ENCODE peak calls at places on chromosomes 6 and 20, in six cellular contexts. Q is stomach, L is fibroblast of lung, D is brain microvascular endothelial cell, K is astrocyte of the spinal cord, E is NCI-H1694 treated with DMSO at 0.1 percent for 48 hours. F is an unnamed sample.

GRCh38 chr20:48416002-48416401 is 411.8 kb downstream of the PREX1 start:
- DNase-seq in E (no peak), D (no peak), Q (no peak), L (no peak), K (no peak), F (no peak)

GRCh38 chr6:139762587-139763031 is 388.2 kb upstream of the CITED2 start:
- DNase-seq in K (no peak), E (no peak), Q (no peak), L (peak), D (no peak), F (no peak)

GRCh38 chr6:149933461-149933860 is 8.4 kb upstream of the ULBP2 start:
- DNase-seq in K (no peak), E (no peak), Q (no peak), D (no peak), L (no peak), F (no peak)

GRCh38 chr6:45929421-45930361 is 86.0 kb downstream of the CLIC5 start:
- DNase-seq in K (no peak), L (no peak), D (no peak), Q (no peak), E (no peak), F (no peak)

GRCh38 chr6:136720045-136720760 is 72.1 kb downstream of the MAP3K5 start:
- DNase-seq in E (no peak), K (no peak), Q (no peak), L (no peak), D (no peak), F (no peak)

GRCh38 chr6:101102702-101103101 is 221.6 kb upstream of the ASCC3 start:
- DNase-seq in Q (no peak), L (no peak), K (no peak), D (no peak), E (no peak), F (no peak)

GRCh38 chr6:123830110-123830509 is 26.4 kb downstream of the NKAIN2 start:
- DNase-seq in Q (no peak), E (no peak), L (no peak), K (no peak), D (no peak), F (no peak)

GRCh38 chr6:149888659-149889058 is 9.3 kb downstream of the RAET1E start:
- DNase-seq in L (peak), D (no peak), E (no peak), Q (no peak), K (no peak), F (no peak)

GRCh38 chr6:45289751-45290514 is 38.2 kb upstream of the RUNX2 start:
- DNase-seq in D (no peak), K (no peak), Q (no peak), L (no peak), E (no peak), F (no peak)

GRCh38 chr6:69416739-69417138 is 380.1 kb downstream of the LMBRD1 start:
- DNase-seq in L (peak), Q (no peak), K (peak), D (peak), E (peak), F (no peak)

GRCh38 chr6:55953384-55953783 is 78.0 kb upstream of the BMP5 start:
- DNase-seq in Q (no peak), L (peak), E (peak), K (peak), D (peak), F (peak)

GRCh38 chr6:118743744-118744143 is 92.4 kb upstream of the CEP85L start:
- DNase-seq in D (no peak), Q (no peak), L (peak), E (peak), K (peak), F (no peak)

GRCh38 chr6:153214439-153214838 is 83.4 kb upstream of the RGS17 start:
- DNase-seq in D (no peak), L (no peak), K (no peak), E (no peak), Q (no peak), F (no peak)

GRCh38 chr20:49853640-49854039 is 41.0 kb downstream of the SLC9A8 start:
- DNase-seq in E (no peak), D (peak), Q (no peak), L (peak), K (peak), F (peak)

GRCh38 chr6:34239240-34239825 is 2.7 kb downstream of the HMGA1 start:
- DNase-seq in D (no peak), Q (no peak), K (no peak), E (no peak), L (no peak), F (no peak)

GRCh38 chr6:167471548-167471930 is 146.7 kb downstream of the TTLL2 start:
- DNase-seq in K (no peak), Q (no peak), D (no peak), L (no peak), E (no peak), F (no peak)

GRCh38 chr20:37295001-37295400 is 5.5 kb downstream of the MANBAL start:
- DNase-seq in D (peak), K (peak), E (no peak), Q (no peak), L (peak), F (peak)

GRCh38 chr6:110492584-110492983 is 16.2 kb upstream of the SLC22A16 start:
- DNase-seq in E (no peak), Q (no peak), K (no peak), D (no peak), L (no peak), F (no peak)

GRCh38 chr6:142856857-142857608 is 87.9 kb downstream of the HIVEP2 start:
- DNase-seq in K (no peak), D (no peak), Q (no peak), L (no peak), E (no peak), F (no peak)

GRCh38 chr20:31923388-31924271 is 28.2 kb downstream of the PDRG1 start:
- DNase-seq in D (no peak), L (no peak), K (no peak), Q (no peak), E (peak), F (no peak)

GRCh38 chr6:73481969-73482368 is 20.4 kb downstream of the MTO1 start:
- DNase-seq in E (no peak), K (no peak), D (no peak), L (no peak), Q (no peak), F (no peak)

GRCh38 chr20:7828437-7828836 is 111.8 kb downstream of the HAO1 start:
- DNase-seq in K (no peak), L (peak), E (no peak), Q (no peak), D (no peak), F (no peak)

GRCh38 chr20:61125076-61125475 is 127.0 kb upstream of the CDH4 start:
- DNase-seq in E (no peak), K (no peak), L (no peak), Q (no peak), D (no peak), F (no peak)

GRCh38 chr20:31716818-31717477 is 5.7 kb downstream of the BCL2L1 start:
- DNase-seq in E (no peak), Q (no peak), K (no peak), L (no peak), D (no peak), F (no peak)

GRCh38 chr20:58714340-58714922 is 21.8 kb downstream of the NPEPL1 start:
- DNase-seq in L (no peak), K (no peak), D (no peak), Q (no peak), E (no peak), F (no peak)

GRCh38 chr6:76876922-76877553 is 586.3 kb downstream of the HTR1B start:
- DNase-seq in K (peak), Q (peak), D (peak), L (peak), E (peak), F (peak)

GRCh38 chr6:2989332-2990178 is 10.1 kb upstream of the NQO2 start:
- DNase-seq in L (peak), E (peak), Q (peak), D (peak), K (peak), F (peak)

GRCh38 chr20:1423625-1424106 is 30.8 kb upstream of the FKBP1A start:
- DNase-seq in K (peak), D (peak), L (peak), E (no peak), Q (peak), F (peak)

GRCh38 chr20:56991516-56991915 is 274.9 kb downstream of the BMP7 start:
- DNase-seq in Q (no peak), D (no peak), L (no peak), K (no peak), E (no peak), F (no peak)

GRCh38 chr6:144415014-144415413 is 129.9 kb downstream of the UTRN start:
- DNase-seq in Q (no peak), D (peak), E (no peak), L (peak), K (peak), F (peak)

GRCh38 chr6:112781236-112781635 is 434.1 kb downstream of the RFPL4B start:
- DNase-seq in E (no peak), D (peak), L (peak), K (peak), Q (no peak), F (peak)

GRCh38 chr6:144343736-144344428 is 58.7 kb downstream of the UTRN start:
- DNase-seq in E (no peak), K (no peak), D (no peak), Q (peak), L (no peak), F (no peak)

GRCh38 chr20:40563296-40563950 is 125.6 kb downstream of the MAFB start:
- DNase-seq in Q (peak), L (peak), K (peak), D (peak), E (no peak), F (peak)

GRCh38 chr6:131635384-131636340 is 1.4 kb upstream of the ENPP3 start:
- DNase-seq in K (no peak), D (no peak), E (no peak), L (no peak), Q (no peak), F (no peak)

GRCh38 chr6:161056451-161056850 is 64.9 kb downstream of the MAP3K4 start:
- DNase-seq in E (no peak), D (no peak), Q (no peak), L (no peak), K (no peak), F (no peak)